ENCODE peak calls at places on chromosomes 5 and 9, in four cellular contexts. L, O, D and K are unnamed samples.

GRCh38 chr5:135243194-135244191 is 155.5 kb downstream of the MACROH2A1 start:
- DNase-seq in L (no peak), O (peak; percentile 61), D (peak; percentile 49), K (peak; percentile 29)

GRCh38 chr5:82388186-82388585 is 110.0 kb upstream of the RPS23 start:
- DNase-seq in O (peak; percentile 88), D (no peak), L (peak; percentile 82), K (peak; percentile 58)

GRCh38 chr9:136392538-136393449 is 7.2 kb downstream of the SNAPC4 start:
- DNase-seq in L (no peak), O (no peak), D (no peak), K (no peak)

GRCh38 chr5:180126716-180127681 is 55.4 kb upstream of the RNF130 start:
- DNase-seq in D (peak; percentile 29), O (peak; percentile 23), L (no peak), K (peak; percentile 17)

GRCh38 chr9:134782921-134783698 is 97.5 kb upstream of the FCN2 start:
- DNase-seq in D (no peak), L (no peak), O (no peak), K (no peak)

GRCh38 chr5:41186143-41186542 is 27.2 kb downstream of the C6 start:
- DNase-seq in O (no peak), D (no peak), L (no peak), K (no peak)

GRCh38 chr5:8473827-8474568 is 605.0 kb downstream of the MTRR start:
- DNase-seq in D (no peak), L (no peak), O (no peak), K (no peak)

GRCh38 chr9:122453677-122454135 is 24.0 kb downstream of the OR1J1 start:
- DNase-seq in O (no peak), D (no peak), L (no peak), K (peak; percentile 65)

GRCh38 chr9:27373851-27374250 is 76.9 kb upstream of the EQTN start:
- DNase-seq in O (no peak), D (no peak), L (no peak), K (no peak)

GRCh38 chr5:134982230-134982629 is 14.5 kb downstream of the CATSPER3 start:
- DNase-seq in L (no peak), O (no peak), D (no peak), K (peak; percentile 6)

GRCh38 chr9:120982851-120983250 is 56.3 kb upstream of the TRAF1 start:
- DNase-seq in O (peak; percentile 25), L (peak; percentile 67), D (no peak), K (peak; percentile 39)

GRCh38 chr9:114895605-114896004 is 34.8 kb downstream of the TNFSF8 start:
- DNase-seq in D (no peak), L (peak; percentile 88), O (peak; percentile 59), K (peak; percentile 60)

GRCh38 chr5:88702328-88702727 is 180.7 kb downstream of the MEF2C start:
- DNase-seq in D (no peak), L (no peak), O (no peak), K (no peak)

GRCh38 chr5:177370488-177371119 is 12.9 kb downstream of the RGS14 start:
- DNase-seq in L (peak; percentile 77), O (peak; percentile 95), D (peak; percentile 85), K (peak; percentile 81)

GRCh38 chr5:142866563-142867275 is 96.5 kb downstream of the ARHGAP26 start:
- DNase-seq in O (peak; percentile 78), L (peak; percentile 67), D (peak; percentile 77), K (peak; percentile 82)

GRCh38 chr5:151733727-151734408 is 24.6 kb downstream of the ATOX1 start:
- DNase-seq in D (no peak), L (peak; percentile 69), O (no peak), K (no peak)

GRCh38 chr9:33128570-33128969 is 38.6 kb downstream of the B4GALT1 start:
- DNase-seq in L (no peak), O (no peak), D (no peak), K (no peak)

GRCh38 chr9:83977196-83977595 is 2.8 kb downstream of the HNRNPK start:
- DNase-seq in L (no peak), O (no peak), D (no peak), K (no peak)
- H3K4me3 ChIP-seq in L (peak overlapping the region; percentile 96), O (peak overlapping the region; percentile 88), D (no peak overlapping the region), K (peak overlapping the region; percentile 100)

GRCh38 chr5:96726802-96727201 is 64.6 kb downstream of the CAST start:
- DNase-seq in D (no peak), O (no peak), L (no peak), K (no peak)

GRCh38 chr5:96725257-96725656 is 63.1 kb downstream of the CAST start:
- DNase-seq in D (no peak), L (no peak), O (no peak), K (no peak)

GRCh38 chr5:96734871-96735325 is 72.7 kb downstream of the CAST start:
- DNase-seq in O (peak; percentile 71), L (peak; percentile 76), D (no peak), K (peak; percentile 70)

GRCh38 chr5:96733771-96734498 is 71.8 kb downstream of the CAST start:
- DNase-seq in D (no peak), O (no peak), L (no peak), K (peak; percentile 23)

DNA sequence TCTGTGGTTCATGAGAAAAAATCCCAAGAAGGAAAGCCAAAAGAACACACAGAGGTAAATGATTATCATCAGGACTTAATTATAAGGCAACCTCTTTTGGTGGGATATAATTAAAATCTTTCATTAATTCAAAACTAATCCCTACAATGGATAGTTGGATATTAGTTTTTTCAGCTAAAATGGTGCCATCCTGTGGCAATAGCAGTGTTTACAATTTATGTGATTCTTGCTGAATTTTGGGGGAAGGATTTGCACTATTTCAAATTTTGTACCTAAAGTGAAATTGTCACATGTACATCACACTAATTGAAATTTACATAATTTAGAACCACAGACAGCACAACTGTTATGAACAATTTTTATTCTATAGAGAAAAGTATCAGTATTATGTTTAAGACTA is 67.0 kb downstream of the CAST start:
- DNase-seq in O (peak; percentile 23), L (no peak), D (no peak), K (peak; percentile 29)
- TF ChIP-seq CTCF in O (peak; percentile 34), L (peak; percentile 47), D (no peak), K (peak; percentile 5)

GRCh38 chr5:168041583-168041982 is 249.9 kb upstream of the WWC1 start:
- DNase-seq in O (no peak), D (no peak), L (no peak), K (no peak)

GRCh38 chr5:168039485-168040005 is 251.9 kb upstream of the WWC1 start:
- DNase-seq in L (no peak), D (no peak), O (no peak), K (no peak)

GRCh38 chr5:168047043-168047668 is 244.3 kb upstream of the WWC1 start:
- DNase-seq in D (peak; percentile 55), L (peak; percentile 41), O (peak; percentile 55), K (peak; percentile 53)

GRCh38 chr5:168046163-168046562 is 245.3 kb upstream of the WWC1 start:
- DNase-seq in L (no peak), O (no peak), D (no peak), K (no peak)

DNA sequence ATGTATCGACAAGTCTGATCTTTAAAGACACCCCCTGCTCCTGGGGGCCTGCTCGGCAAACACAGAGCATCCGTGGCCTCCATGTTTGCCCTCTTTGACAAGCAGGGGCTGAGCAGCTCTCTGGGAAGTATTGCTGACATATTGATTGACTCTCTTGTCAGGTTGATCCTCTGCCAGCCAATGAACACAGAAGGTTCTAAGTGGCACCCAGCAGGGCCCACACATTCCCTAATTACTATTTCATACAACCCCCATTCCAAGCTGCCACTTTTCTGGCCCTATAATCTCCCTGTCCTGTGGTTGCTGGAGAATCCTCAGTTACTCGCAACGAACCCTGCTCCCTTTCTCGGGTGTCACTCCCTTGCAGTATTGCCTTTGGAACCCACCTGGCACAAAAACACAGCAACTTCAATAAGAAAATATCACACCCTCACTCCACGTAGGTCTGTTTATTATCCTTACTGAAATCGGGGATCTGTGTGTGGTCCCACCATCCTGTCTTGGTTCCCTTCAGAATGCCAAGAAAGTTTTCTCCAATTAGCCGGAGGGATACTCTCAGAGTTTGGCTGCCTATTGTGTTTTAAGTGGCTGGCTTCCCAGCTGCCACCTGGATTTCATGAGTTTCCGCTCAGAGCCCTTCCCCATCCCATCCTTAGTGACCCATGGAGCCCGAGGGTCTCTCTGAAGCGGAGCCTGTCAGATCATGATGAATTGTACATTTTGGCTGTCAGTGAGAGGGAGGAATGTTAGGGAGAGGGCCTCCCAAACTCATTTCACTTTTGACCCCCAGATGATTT is 249.0 kb upstream of the WWC1 start:
- DNase-seq in O (no peak), D (no peak), L (no peak), K (no peak)
- H3K4me3 ChIP-seq in O (no peak overlapping the region), D (no peak overlapping the region), L (no peak overlapping the region), K (no peak overlapping the region)

GRCh38 chr9:93261281-93261680 is 77.3 kb downstream of the WNK2 start:
- DNase-seq in L (no peak), D (peak; percentile 30), O (no peak), K (no peak)
- TF ChIP-seq CTCF in L (no peak), D (no peak), O (no peak), K (no peak)

GRCh38 chr5:133939668-133940067 is 28.8 kb downstream of the C5orf15 start:
- DNase-seq in D (no peak), O (no peak), L (no peak), K (no peak)

GRCh38 chr5:133941456-133942196 is 26.8 kb downstream of the C5orf15 start:
- DNase-seq in D (no peak), L (no peak), O (no peak), K (no peak)

GRCh38 chr5:133938039-133938821 is 30.2 kb downstream of the C5orf15 start:
- DNase-seq in L (no peak), O (peak; percentile 57), D (no peak), K (no peak)

GRCh38 chr5:133936611-133937015 is 31.8 kb downstream of the C5orf15 start:
- DNase-seq in O (no peak), D (no peak), L (no peak), K (no peak)

GRCh38 chr5:133938932-133939331 is 29.5 kb downstream of the C5orf15 start:
- DNase-seq in D (no peak), L (no peak), O (no peak), K (no peak)
- H3K4me3 ChIP-seq in D (no peak overlapping the region), L (no peak overlapping the region), O (no peak overlapping the region), K (no peak overlapping the region)

DNA sequence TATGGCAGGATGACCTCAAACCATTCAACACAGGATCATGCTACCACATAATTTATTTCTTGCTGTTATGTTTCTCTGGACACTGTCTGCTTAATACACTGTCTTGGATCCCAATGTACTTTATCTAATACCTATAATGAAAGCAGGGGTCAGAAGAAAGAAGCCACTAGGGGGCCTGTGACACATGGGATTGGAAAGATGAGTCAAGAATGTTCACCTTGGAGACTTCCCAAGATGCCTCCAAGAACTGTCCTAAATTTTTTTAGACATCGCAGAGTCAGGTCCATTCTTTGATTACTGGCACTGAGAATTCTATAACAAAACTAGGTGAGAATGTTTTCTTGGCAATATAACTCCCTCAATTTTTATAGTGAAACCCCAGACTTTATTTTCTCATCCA is 305.8 kb upstream of the SMARCA2 start:
- DNase-seq in D (peak; percentile 46), L (peak; percentile 39), O (no peak), K (peak; percentile 9)
- TF ChIP-seq CTCF in D (no peak), L (peak; percentile 49), O (no peak), K (no peak)